ENCODE peak calls at places on chromosomes 4 and X, in five cellular contexts. W, A, E, I and J are unnamed samples.

GRCh38 chr4:165060938-165061337 is 7.3 kb downstream of the TRIM75 start:
- DNase-seq in I (no peak), W (no peak), A (no peak), E (no peak), J (no peak)

GRCh38 chr4:123876640-123877039 is 480.0 kb downstream of the SPRY1 start:
- DNase-seq in E (no peak), W (no peak), I (no peak), A (no peak), J (no peak)

GRCh38 chr4:64584125-64584524 is 174.9 kb upstream of the TECRL start:
- DNase-seq in A (no peak), I (no peak), W (no peak), E (no peak), J (no peak)

GRCh38 chrX:149371984-149372383 is 133.1 kb downstream of the IDS start:
- DNase-seq in A (no peak), I (no peak), W (no peak), E (no peak), J (no peak)

GRCh38 chr4:57018930-57019329 is 40.2 kb downstream of the POLR2B start:
- DNase-seq in A (no peak), I (no peak), E (no peak), W (no peak), J (no peak)

GRCh38 chr4:576991-577498 is 950 bp upstream of the TMEM271 start:
- DNase-seq in W (no peak), I (no peak), A (no peak), E (no peak), J (no peak)

GRCh38 chr4:182014164-182014563 is 229.0 kb upstream of the TENM3 start:
- DNase-seq in E (no peak), A (no peak), I (no peak), W (no peak), J (no peak)

GRCh38 chr4:125115941-125116340 is 198.8 kb upstream of the FAT4 start:
- DNase-seq in I (peak), W (no peak), A (no peak), E (no peak), J (no peak)

GRCh38 chrX:41086627-41086932 is 1.3 kb downstream of the USP9X start:
- DNase-seq in A (no peak), E (no peak), W (no peak), I (no peak), J (no peak)

GRCh38 chr4:92241094-92241493 is 62.7 kb upstream of the GRID2 start:
- DNase-seq in I (no peak), E (no peak), A (no peak), W (no peak), J (no peak)

GRCh38 chr4:28229092-28229491 is 1368.5 kb downstream of the STIM2 start:
- DNase-seq in W (no peak), A (no peak), I (no peak), E (no peak), J (no peak)

GRCh38 chr4:92101609-92102231 is 202.0 kb upstream of the GRID2 start:
- DNase-seq in I (no peak), E (no peak), W (no peak), A (no peak), J (no peak)

GRCh38 chrX:40778861-40779575 is 43.7 kb upstream of the MED14 start:
- DNase-seq in I (peak), A (no peak), W (no peak), E (no peak), J (no peak)

GRCh38 chrX:131778269-131779218 is 234.7 kb downstream of the OR13H1 start:
- DNase-seq in A (no peak), W (no peak), I (peak), E (peak), J (peak)
- TF ChIP-seq CTCF in A (no peak), W (no peak), I (peak), E (no peak), J (no peak)

DNA sequence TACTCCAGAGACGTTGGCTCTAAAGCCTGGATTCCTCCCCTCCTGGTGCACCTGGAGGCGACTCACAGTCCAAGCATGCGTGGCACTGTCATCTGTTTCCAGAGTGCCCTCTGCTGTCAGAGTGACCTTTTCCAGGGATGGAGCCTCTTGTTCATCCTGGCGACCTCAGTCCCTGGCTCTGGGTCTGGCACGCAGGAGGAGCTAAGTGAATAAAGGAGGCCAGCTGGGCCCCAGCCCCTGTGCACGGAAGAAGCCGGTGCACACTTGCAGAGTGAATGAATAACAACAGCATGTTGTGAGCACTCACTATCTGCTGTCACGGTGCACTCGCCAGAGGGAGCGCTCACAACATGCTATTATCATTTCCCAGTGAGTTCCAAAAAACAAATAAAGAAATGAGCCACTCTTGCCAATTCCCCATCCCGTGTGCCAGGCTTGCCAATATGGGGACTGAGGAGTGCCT is 27.8 kb upstream of the PSAPL1 start:
- DNase-seq in W (no peak), I (no peak), A (no peak), E (no peak), J (no peak)
- TF ChIP-seq CTCF in W (no peak), I (no peak), A (peak), E (no peak), J (no peak)

GRCh38 chrX:71253253-71254091 is 468 bp downstream of the ZMYM3 start:
- DNase-seq in E (peak), I (peak), A (peak), W (peak), J (no peak)
- TF ChIP-seq CTCF in E (peak), I (peak), A (peak), W (peak), J (no peak)

GRCh38 chr4:76276813-76277212 is 25.3 kb downstream of the FAM47E start:
- DNase-seq in E (no peak), W (no peak), A (no peak), I (no peak), J (no peak)

GRCh38 chr4:76272999-76273398 is 21.5 kb downstream of the FAM47E start:
- DNase-seq in W (no peak), I (no peak), A (no peak), E (no peak), J (no peak)

GRCh38 chr4:76277667-76278066 is 26.1 kb downstream of the FAM47E start:
- DNase-seq in A (no peak), E (no peak), I (no peak), W (no peak), J (no peak)

GRCh38 chr4:76278583-76278982 is 27.1 kb downstream of the FAM47E start:
- DNase-seq in A (no peak), W (no peak), E (no peak), I (no peak), J (no peak)

GRCh38 chr4:76275486-76276126 is 24.1 kb downstream of the FAM47E start:
- DNase-seq in W (no peak), E (no peak), A (no peak), I (no peak), J (no peak)
- TF ChIP-seq CTCF in W (no peak), E (no peak), A (no peak), I (no peak), J (no peak)

GRCh38 chr4:19888587-19888986 is 363.1 kb upstream of the SLIT2 start:
- DNase-seq in W (no peak), A (no peak), E (no peak), I (no peak), J (no peak)
- TF ChIP-seq CTCF in W (no peak), A (no peak), E (no peak), I (peak), J (no peak)

DNA sequence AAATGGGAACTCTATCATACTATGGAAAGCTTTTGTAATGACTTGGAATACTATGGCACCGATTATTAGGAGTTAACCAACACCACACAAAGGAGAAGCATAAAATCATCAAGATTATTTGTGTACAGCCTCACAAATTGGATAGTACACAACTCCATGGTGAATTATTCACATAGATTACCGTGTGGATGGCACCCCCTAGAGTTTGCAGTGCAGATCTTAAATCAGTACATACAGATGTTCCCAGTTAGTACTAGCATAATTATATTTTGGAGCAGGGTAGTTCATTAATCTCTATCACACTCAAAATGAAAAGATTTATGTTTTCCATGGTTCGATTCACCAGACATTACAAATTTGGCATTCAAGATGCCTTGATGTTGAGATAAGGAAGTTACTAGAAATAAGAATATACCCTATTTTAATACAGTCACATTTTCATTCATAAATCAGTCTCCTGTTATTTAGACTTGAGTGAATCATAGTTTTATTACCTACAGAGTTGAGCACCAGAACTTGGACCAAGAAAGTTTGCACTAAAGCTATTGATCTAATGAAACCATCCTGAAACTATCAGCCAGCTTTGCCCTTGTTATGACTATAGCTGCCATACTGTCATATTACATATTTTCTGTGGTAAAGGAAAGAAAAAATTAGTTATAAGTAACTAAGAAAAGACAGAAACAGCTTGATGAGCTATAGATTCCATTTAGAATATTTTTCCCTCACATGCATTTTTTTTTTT is 531.8 kb downstream of the GLUD2 start:
- DNase-seq in W (peak), A (no peak), E (no peak), I (peak), J (no peak)
- TF ChIP-seq CTCF in W (peak), A (peak), E (no peak), I (peak), J (no peak)

GRCh38 chr4:69025999-69026387 is 70.3 kb upstream of the UGT2B7 start:
- DNase-seq in E (no peak), I (no peak), A (no peak), W (no peak), J (no peak)

GRCh38 chr4:69026974-69027373 is 69.3 kb upstream of the UGT2B7 start:
- DNase-seq in I (no peak), E (no peak), W (no peak), A (no peak), J (no peak)

DNA sequence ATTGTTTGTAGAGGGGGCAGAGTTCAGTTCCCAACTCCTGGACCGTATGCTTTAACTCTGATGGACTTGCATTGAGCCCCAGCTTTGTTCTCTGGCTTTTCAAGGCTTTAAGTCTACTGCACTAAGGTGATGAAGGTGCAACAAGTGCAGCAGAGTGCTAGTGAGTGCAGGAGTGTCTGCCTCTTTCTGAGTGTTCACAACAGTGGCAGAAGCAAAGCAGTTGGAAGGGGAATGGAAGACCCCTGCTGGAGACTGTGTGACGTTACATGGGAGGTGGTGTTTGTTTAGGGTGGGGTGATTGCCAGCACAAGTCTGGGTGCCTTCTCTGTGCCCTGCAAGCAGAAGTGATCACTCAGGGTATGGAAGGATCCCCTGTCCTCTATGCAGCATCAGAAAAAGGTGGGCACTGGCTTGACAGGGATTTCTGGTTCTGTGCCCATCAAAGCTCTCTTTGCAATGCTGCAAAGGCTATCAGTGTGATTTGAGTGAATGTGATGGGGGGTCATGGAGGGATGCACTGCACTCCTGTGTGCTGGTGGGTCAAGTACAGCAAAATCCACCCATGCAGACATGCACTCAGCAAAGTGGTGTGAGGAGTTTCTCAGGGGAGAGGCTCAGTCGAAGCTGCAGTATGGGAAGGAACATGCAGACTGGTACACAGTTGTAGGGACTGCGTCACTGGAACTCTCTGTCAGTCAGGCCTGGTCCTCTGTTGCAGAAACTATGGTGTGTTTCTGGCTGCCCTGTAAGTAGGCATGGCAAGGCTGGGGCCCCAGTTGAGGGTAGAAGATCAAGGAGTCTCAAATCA is 70.9 kb upstream of the UGT2B7 start:
- DNase-seq in A (no peak), W (peak), I (no peak), E (no peak), J (no peak)
- TF ChIP-seq CTCF in A (no peak), W (peak), I (peak), E (peak), J (no peak)

DNA sequence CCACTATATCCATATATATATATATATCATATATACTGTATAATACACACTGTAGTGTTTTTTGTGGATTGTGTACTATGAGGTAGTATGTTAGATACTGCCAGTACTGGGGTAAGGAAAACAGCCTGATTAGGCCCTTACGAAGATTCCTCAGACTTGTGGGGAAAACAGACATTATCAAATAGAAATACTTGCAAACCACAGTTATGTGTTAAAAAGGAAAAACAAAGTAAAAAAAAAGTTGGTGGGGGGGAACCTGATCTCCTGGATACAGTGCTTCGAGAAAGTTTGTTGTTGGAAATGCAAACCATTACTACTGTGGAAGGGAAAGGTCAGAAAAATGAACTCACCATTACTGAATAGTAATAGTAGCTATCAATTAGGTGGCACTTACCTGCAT is 53.0 kb downstream of the PKD2 start:
- DNase-seq in E (no peak), A (no peak), I (peak), W (no peak), J (no peak)
- TF ChIP-seq CTCF in E (no peak), A (no peak), I (no peak), W (no peak), J (no peak)